ENCODE peak calls at places on chromosomes 12 and 14, in six cellular contexts. F is A549, Z is psoas muscle, Q is tibial nerve, X is thoracic aorta, G is fibroblast of lung. M is an unnamed sample. For H3K9me3, the result is how much of the 10 kb centered on the place peaks cover.

GRCh38 chr12:132494294-132495164 is 4.6 kb downstream of the FBRSL1 start:
- DNase-seq in Z (no peak), Q (no peak), X (no peak), G (no peak), F (no peak), M (no peak)

GRCh38 chr12:48351022-48351708 is 446 bp upstream of the ZNF641 start:
- DNase-seq in G (peak), Z (peak), Q (peak), F (peak), X (peak), M (no peak)

GRCh38 chr12:87509233-87509820 is 519.9 kb downstream of the C12orf50 start:
- DNase-seq in G (peak), Z (no peak), F (peak), X (no peak), Q (no peak), M (no peak)

GRCh38 chr12:19643635-19644034 is 204.3 kb downstream of the AEBP2 start:
- DNase-seq in Z (no peak), Q (no peak), G (peak), F (peak), X (no peak), M (no peak)

GRCh38 chr14:101928415-101928841 is 35.9 kb upstream of the DYNC1H1 start:
- DNase-seq in F (no peak), Z (no peak), X (no peak), Q (no peak), G (no peak), M (no peak)

GRCh38 chr12:52285851-52286530 is 5.3 kb downstream of the KRT81 start:
- DNase-seq in X (no peak), F (no peak), G (no peak), Q (no peak), Z (no peak), M (no peak)

GRCh38 chr12:5870183-5870582 is 74.9 kb downstream of the ANO2 start:
- DNase-seq in Z (no peak), X (no peak), Q (no peak), G (no peak), F (no peak), M (no peak)

GRCh38 chr14:100302616-100303015 is 3.6 kb downstream of the SLC25A29 start:
- DNase-seq in Q (no peak), Z (no peak), G (no peak), X (no peak), F (no peak), M (no peak)

GRCh38 chr12:120368789-120369475 is at the start of gene MSI1:
- DNase-seq in G (no peak), Z (no peak), Q (no peak), F (no peak), X (no peak), M (no peak)

DNA sequence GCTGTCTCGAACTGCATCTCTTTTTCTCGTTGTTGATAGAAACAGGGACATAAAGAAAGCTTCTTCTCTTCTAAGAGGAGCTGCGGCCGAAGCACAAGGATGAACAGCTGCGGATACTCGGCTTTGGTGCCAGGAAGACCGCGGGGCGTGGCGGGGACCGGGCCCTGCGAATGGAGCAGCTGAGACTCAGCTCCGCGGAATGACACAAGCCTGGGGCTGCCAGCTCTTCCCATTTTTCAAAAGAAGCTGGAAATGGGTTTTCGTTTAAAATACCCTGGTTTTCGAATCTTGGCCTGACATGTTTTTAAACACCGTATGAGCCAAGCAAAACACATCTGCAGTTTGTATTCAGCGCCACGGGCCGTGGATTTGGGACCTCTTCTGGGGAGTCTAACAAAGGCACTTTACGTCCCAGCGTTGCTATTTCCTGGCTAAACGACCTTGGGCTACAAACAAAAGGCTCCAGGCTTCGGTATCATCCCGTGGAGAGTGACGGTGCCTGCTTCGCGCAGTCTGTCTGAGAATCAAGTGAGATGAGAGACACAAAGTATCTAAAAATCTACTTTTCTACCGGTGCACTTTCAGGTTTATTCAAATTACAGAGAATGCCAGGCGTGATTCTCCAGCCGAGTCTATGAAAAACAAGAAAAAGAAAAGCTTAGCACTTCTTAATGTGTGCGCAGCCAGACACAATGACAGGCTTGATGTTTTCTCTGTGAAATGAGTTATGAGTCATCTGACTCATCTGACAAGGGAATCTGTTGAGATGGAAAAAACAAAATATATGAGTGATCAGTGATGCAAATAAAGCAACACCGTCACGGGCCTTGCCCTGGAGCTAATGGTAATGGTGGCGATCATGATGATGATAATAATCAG is 114.0 kb upstream of the TMEM132D start:
- DNase-seq in Q (no peak), G (no peak), Z (peak), F (no peak), X (no peak), M (no peak)
- H3K9me3 ChIP-seq in Q (under half), G (under half), Z (under half), F (under half), X (under half), M (under half)

GRCh38 chr12:1974812-1975211 is 29.4 kb downstream of the DCP1B start:
- DNase-seq in G (no peak), X (no peak), Z (no peak), F (no peak), Q (no peak), M (no peak)

GRCh38 chr12:1980282-1980681 is 24.0 kb downstream of the DCP1B start:
- DNase-seq in Q (no peak), X (no peak), F (no peak), G (no peak), Z (no peak), M (no peak)

GRCh38 chr12:1978078-1978477 is 26.2 kb downstream of the DCP1B start:
- DNase-seq in F (no peak), Z (no peak), G (peak), Q (peak), X (no peak), M (no peak)

GRCh38 chr12:1977109-1977508 is 27.1 kb downstream of the DCP1B start:
- DNase-seq in Q (no peak), Z (no peak), F (no peak), X (no peak), G (no peak), M (no peak)

DNA sequence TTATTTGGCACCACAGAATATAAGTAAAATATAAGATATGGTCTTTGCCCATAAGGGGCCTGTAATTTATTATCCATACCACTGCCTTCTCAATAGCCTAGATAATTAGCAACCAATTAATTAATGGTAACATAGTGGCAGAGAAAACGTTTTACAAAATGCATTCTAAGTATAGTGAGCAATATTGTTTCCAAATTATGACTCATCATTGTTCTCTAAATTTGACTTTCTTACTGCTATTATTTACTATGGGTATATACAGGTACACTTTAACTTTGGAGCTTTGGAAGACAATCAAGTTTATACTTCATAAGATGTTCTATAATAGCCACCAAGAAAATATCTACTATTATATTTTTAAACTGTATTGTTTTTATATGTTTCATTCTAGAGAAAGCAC is 26.7 kb downstream of the DCP1B start:
- DNase-seq in F (no peak), X (no peak), Z (no peak), Q (no peak), G (no peak), M (no peak)
- H3K9me3 ChIP-seq in F (under half), X (under half), Z (under half), Q (under half), G (under half), M (under half)

GRCh38 chr14:48744202-48744601 is 842.0 kb downstream of the RPS29 start:
- DNase-seq in Z (no peak), F (no peak), X (no peak), G (no peak), Q (no peak), M (no peak)
- H3K9me3 ChIP-seq in Z (under half), F (under half), X (under half), G (under half), Q (under half), M (under half)

GRCh38 chr12:34604227-34604626 is 581.9 kb downstream of the ALG10 start:
- DNase-seq in X (no peak), G (no peak), Z (no peak), F (no peak), Q (no peak), M (no peak)

GRCh38 chr12:34605510-34605887 is 583.2 kb downstream of the ALG10 start:
- DNase-seq in Z (no peak), F (no peak), X (no peak), Q (no peak), G (no peak), M (peak)

GRCh38 chr12:34603382-34604035 is 581.2 kb downstream of the ALG10 start:
- DNase-seq in X (no peak), Z (no peak), Q (no peak), G (no peak), F (no peak), M (no peak)

GRCh38 chr12:34605955-34606748 is 583.9 kb downstream of the ALG10 start:
- DNase-seq in Z (no peak), G (no peak), Q (no peak), X (no peak), F (no peak), M (no peak)

DNA sequence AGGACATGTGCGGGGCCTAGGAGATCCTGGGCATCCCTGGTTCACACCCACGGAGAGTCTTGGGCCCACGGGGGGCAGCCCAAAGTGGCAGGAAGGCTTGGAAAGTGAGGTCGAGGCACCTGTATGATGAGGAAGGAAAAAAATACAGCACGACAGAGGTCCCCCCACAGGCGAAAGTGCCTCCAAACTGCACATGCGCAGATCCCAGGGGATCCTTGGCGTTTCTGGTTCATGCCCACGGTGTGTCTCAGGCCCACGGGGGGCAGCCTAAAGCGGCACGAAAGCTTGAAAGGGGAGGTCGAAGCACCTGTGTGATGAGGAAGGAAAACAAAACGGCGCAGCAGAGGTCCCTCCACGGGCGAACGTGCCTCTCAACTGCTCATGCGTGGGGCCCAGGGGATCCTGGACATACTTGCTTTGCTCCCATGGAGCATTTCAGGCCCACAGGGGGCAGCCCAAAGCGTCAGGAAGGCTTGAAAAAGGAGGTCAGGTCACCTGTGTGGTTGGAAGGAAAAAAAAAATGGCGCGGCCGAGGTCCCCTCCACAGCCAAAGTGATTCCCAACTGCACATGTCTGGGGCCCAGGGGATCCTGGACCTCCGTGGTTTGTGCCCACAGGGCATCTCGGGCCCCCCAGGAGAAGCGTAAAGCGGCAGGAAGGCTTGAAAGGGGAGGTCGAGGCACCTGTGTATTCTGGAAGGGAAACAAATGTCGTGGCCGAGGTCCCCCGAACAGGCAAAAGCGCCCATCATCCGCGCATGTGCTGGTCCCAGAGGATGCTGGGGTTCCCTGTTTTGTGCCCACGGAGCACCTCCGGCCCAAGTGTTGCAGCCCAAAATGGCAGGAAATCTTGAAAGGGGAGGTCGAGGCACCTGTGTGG is 582.6 kb downstream of the ALG10 start:
- DNase-seq in G (no peak), F (no peak), X (no peak), Z (no peak), Q (no peak), M (no peak)
- H3K9me3 ChIP-seq in G (under half), F (under half), X (under half), Z (under half), Q (under half), M (under half)

DNA sequence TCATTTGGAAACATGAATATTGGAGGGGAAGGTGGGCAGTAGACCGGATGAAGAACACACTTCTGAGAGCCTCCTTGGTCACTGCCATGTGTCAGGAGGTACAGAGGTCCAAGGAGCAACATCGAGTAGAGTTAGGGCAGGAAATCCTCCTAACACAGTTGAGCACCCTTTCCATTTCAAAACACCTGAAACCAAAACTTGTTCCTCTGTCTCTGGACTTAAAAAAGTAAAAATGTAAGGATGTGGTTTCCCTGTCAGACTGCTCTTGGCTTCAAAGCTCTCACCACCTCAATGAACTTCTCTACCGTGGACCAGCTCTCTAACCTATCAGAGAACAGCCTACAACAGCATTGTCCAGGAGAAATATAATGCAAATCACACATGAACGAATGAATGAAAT is 573.9 kb downstream of the NOVA1 start:
- DNase-seq in Z (no peak), X (no peak), F (no peak), Q (no peak), G (no peak), M (no peak)
- H3K9me3 ChIP-seq in Z (under half), X (under half), F (under half), Q (under half), G (under half), M (under half)